ENCODE peak calls at places on chromosome 12, in nine cellular contexts. H is heart right ventricle; M is fibroblast of lung; E is lower lobe of right lung; L is transverse colon; Q is choroid plexus epithelial cell; P is left ventricle myocardium inferior; R is WERI-Rb-1; T is CD4-positive, alpha-beta T cell. S is an unnamed sample.

GRCh38 chr12:118651487-118651886 is 275.1 kb downstream of the SUDS3 start:
- DNase-seq in H (no peak), M (no peak), E (no peak), L (no peak), Q (no peak), P (no peak), R (no peak), T (no peak), S (no peak)

GRCh38 chr12:18578191-18578590 is 159.6 kb downstream of the PLCZ1 start:
- DNase-seq in H (no peak), M (peak; percentile 42), E (no peak), L (no peak), Q (peak; percentile 39), P (no peak), R (no peak), T (no peak), S (no peak)

GRCh38 chr12:6469609-6470374 is 685 bp downstream of the VAMP1 start:
- DNase-seq in H (no peak), M (no peak), E (no peak), L (no peak), Q (no peak), P (no peak), R (no peak), T (no peak), S (no peak)

GRCh38 chr12:10634427-10634826 is 21.0 kb upstream of the MAGOHB start:
- DNase-seq in H (no peak), M (peak; percentile 80), E (no peak), L (no peak), Q (peak; percentile 58), P (no peak), R (no peak), T (no peak), S (no peak)

GRCh38 chr12:65779091-65779642 is 45.1 kb upstream of the HMGA2 start:
- DNase-seq in H (no peak), M (peak; percentile 72), E (no peak), L (no peak), Q (peak; percentile 62), P (no peak), R (no peak), T (no peak), S (no peak)

GRCh38 chr12:39252628-39253027 is 190.3 kb downstream of the KIF21A start:
- DNase-seq in H (no peak), M (no peak), E (no peak), L (no peak), Q (no peak), P (peak; percentile 18), R (no peak), T (no peak), S (no peak)

GRCh38 chr12:90896164-90896563 is 58.8 kb downstream of the CCER1 start:
- DNase-seq in H (no peak), M (peak; percentile 92), E (no peak), L (no peak), Q (peak; percentile 83), P (no peak), R (no peak), T (no peak), S (no peak)

GRCh38 chr12:1413930-1414329 is 180.5 kb downstream of the FBXL14 start:
- DNase-seq in H (no peak), M (no peak), E (no peak), L (no peak), Q (no peak), P (no peak), R (no peak), T (no peak), S (no peak)

GRCh38 chr12:118059645-118060275 is 1.2 kb downstream of the WSB2 start:
- DNase-seq in H (no peak), M (no peak), E (no peak), L (no peak), Q (no peak), P (no peak), R (no peak), T (no peak), S (no peak)

GRCh38 chr12:50251619-50252300 is 31.6 kb downstream of the LIMA1 start:
- DNase-seq in H (no peak), M (peak; percentile 50), E (no peak), L (no peak), Q (peak; percentile 57), P (no peak), R (no peak), T (no peak), S (no peak)

GRCh38 chr12:2988494-2988893 is 29.3 kb downstream of the TEAD4 start:
- DNase-seq in H (no peak), M (no peak), E (no peak), L (no peak), Q (no peak), P (no peak), R (no peak), T (no peak), S (no peak)

GRCh38 chr12:29208935-29209701 is 60.0 kb downstream of the FAR2 start:
- DNase-seq in H (no peak), M (no peak), E (no peak), L (no peak), Q (no peak), P (no peak), R (no peak), T (no peak), S (no peak)

GRCh38 chr12:95096852-95097251 is 23.4 kb upstream of the NR2C1 start:
- DNase-seq in H (no peak), M (peak; percentile 82), E (no peak), L (no peak), Q (peak; percentile 58), P (no peak), R (no peak), T (no peak), S (no peak)

GRCh38 chr12:113075137-113075683 is 18.7 kb downstream of the DTX1 start:
- DNase-seq in H (no peak), M (no peak), E (no peak), L (peak; percentile 27), Q (no peak), P (no peak), R (no peak), T (no peak), S (no peak)

GRCh38 chr12:20220339-20220738 is 148.0 kb upstream of the PDE3A start:
- DNase-seq in H (no peak), M (peak; percentile 37), E (no peak), L (no peak), Q (peak; percentile 80), P (no peak), R (peak; percentile 42), T (no peak), S (no peak)

GRCh38 chr12:94867066-94867855 is 136.2 kb downstream of the NDUFA12 start:
- DNase-seq in H (no peak), M (peak; percentile 68), E (no peak), L (no peak), Q (peak; percentile 38), P (no peak), R (no peak), T (no peak), S (no peak)

GRCh38 chr12:40693503-40693863 is 1.2 kb downstream of the CNTN1 start:
- DNase-seq in H (no peak), M (no peak), E (peak; percentile 44), L (no peak), Q (peak; percentile 2), P (no peak), R (peak; percentile 76), T (no peak), S (no peak)

GRCh38 chr12:98572010-98572409 is 21.5 kb upstream of the SLC25A3 start:
- DNase-seq in H (no peak), M (no peak), E (no peak), L (no peak), Q (no peak), P (no peak), R (no peak), T (no peak), S (no peak)

GRCh38 chr12:121452356-121453021 is 52.6 kb downstream of the RNF34 start:
- DNase-seq in H (no peak), M (no peak), E (peak; percentile 68), L (peak; percentile 76), Q (no peak), P (no peak), R (no peak), T (no peak), S (peak; percentile 73)

DNA sequence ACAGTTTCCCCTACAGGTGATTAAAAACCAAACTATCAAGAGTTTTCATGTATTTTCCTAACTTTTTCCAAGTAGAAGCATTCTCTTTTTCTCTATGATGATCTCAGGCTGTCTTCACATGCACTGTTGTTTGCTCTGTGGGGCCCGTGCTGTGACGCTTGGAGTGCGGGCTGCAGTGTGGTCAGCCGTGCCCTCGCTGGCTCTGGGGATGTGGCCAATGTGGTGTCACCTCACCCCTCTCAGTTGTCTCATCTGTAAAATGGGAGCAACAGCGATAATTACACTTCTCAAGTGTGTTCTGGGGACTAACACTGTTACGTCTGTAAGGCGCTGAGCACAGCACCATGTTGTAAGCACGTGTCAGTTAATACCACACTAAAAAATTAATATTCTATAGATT is 28.6 kb downstream of the DDX51 start:
- DNase-seq in H (no peak), M (no peak), E (no peak), L (no peak), Q (no peak), P (no peak), R (no peak), T (no peak), S (no peak)
- TF ChIP-seq CTCF in H (no peak), M (no peak), E (no peak), L (no peak), Q (no peak), P (no peak), R (no peak), T (no peak), S (no peak)

DNA sequence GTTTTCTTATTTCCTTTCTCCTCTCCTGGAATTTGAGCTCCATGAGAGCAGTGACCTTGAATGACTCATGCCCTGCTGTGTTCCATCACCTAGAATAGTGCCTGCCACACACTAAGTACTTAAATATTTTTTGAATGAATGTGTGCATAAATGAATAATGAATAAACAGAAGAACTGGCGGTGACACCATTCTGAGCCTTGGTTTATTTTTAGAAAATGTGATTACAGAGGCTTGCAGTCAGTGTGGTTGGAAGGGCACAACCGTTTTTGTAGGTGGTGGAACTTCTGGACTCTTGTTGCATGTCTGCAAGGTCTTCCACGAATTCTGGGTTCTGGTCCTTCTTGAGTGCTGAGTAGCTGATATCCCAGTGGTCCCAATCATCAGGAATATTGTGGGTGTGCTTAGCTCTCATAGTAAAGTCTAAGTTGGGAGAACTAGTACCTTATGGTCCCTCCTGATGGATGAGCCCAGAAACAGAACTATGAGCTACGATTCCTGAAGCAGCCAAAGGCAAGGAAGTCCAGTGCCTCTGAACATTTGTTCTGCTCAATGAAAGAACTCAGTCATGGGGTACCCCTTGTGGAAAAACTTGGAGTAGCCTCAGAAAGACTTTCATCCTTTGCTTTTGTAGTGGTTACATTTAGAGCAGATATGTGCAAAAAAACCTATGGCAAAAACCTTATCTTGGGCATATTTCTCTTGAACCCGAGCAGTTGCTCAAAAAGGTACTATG is 28.8 kb upstream of the BHLHE41 start:
- DNase-seq in H (peak; percentile 37), M (peak; percentile 99), E (no peak), L (no peak), Q (peak; percentile 95), P (no peak), R (no peak), T (no peak), S (no peak)
- TF ChIP-seq CTCF in H (peak; percentile 26), M (peak; percentile 28), E (no peak), L (no peak), Q (peak; percentile 41), P (peak; percentile 17), R (no peak), T (no peak), S (no peak)

GRCh38 chr12:12999959-13000615 is at the start of gene HEBP1:
- DNase-seq in H (peak; percentile 96), M (peak; percentile 84), E (peak; percentile 96), L (peak; percentile 98), Q (peak; percentile 93), P (peak; percentile 97), R (peak; percentile 87), T (peak; percentile 98), S (peak; percentile 96)
- TF ChIP-seq CTCF in H (no peak), M (no peak), E (no peak), L (peak; percentile 2), Q (no peak), P (no peak), R (no peak), T (no peak), S (no peak)

GRCh38 chr12:54285150-54286041 is 4.9 kb downstream of the HNRNPA1 start:
- DNase-seq in H (no peak), M (no peak), E (no peak), L (no peak), Q (no peak), P (no peak), R (no peak), T (no peak), S (no peak)
- TF ChIP-seq CTCF in H (peak; percentile 33), M (no peak), E (peak; percentile 15), L (no peak), Q (peak; percentile 47), P (no peak), R (no peak), T (peak; percentile 40), S (peak; percentile 60)